ENCODE peak calls at places on chromosomes 7 and 10, in ten cellular contexts. One of them, this sample, is unnamed.

GRCh38 chr7:97798036-97799019 is 66.4 kb downstream of the TAC1 start:
- DNase-seq in retinal pigment epithelial cell: no peak
- DNase-seq in RWPE1: no peak
- DNase-seq in activated T-cell treated with anti-CD3 and anti-CD28 coated beads, Interleukin-2, amount 50 U/mL, for 72 hours: no peak
- DNase-seq in SIG-M5: no peak
- DNase-seq in GM04503: no peak
- DNase-seq in T-helper 2 cell: no peak
- DNase-seq in progenitor cell of endocrine pancreas: no peak
- DNase-seq in HEK293T: no peak
- DNase-seq in adrenal gland: no peak
- DNase-seq in this sample: no peak

GRCh38 chr7:135980665-135981180 is 3.6 kb upstream of the MTPN start:
- DNase-seq in retinal pigment epithelial cell: no peak
- DNase-seq in RWPE1: no peak
- DNase-seq in activated T-cell treated with anti-CD3 and anti-CD28 coated beads, Interleukin-2, amount 50 U/mL, for 72 hours: peak
- DNase-seq in SIG-M5: no peak
- DNase-seq in GM04503: no peak
- DNase-seq in T-helper 2 cell: peak
- DNase-seq in progenitor cell of endocrine pancreas: no peak
- DNase-seq in HEK293T: no peak
- DNase-seq in adrenal gland: peak
- DNase-seq in this sample: peak

GRCh38 chr10:14603539-14604102 is 171.1 kb downstream of the FAM107B start:
- DNase-seq in retinal pigment epithelial cell: no peak
- DNase-seq in RWPE1: no peak
- DNase-seq in activated T-cell treated with anti-CD3 and anti-CD28 coated beads, Interleukin-2, amount 50 U/mL, for 72 hours: peak
- DNase-seq in SIG-M5: no peak
- DNase-seq in GM04503: no peak
- DNase-seq in T-helper 2 cell: no peak
- DNase-seq in progenitor cell of endocrine pancreas: peak
- DNase-seq in HEK293T: peak
- DNase-seq in adrenal gland: no peak
- DNase-seq in this sample: peak

GRCh38 chr7:99559276-99559915 is 954 bp downstream of the ZNF655 start:
- DNase-seq in retinal pigment epithelial cell: no peak
- DNase-seq in RWPE1: no peak
- DNase-seq in activated T-cell treated with anti-CD3 and anti-CD28 coated beads, Interleukin-2, amount 50 U/mL, for 72 hours: no peak
- DNase-seq in SIG-M5: no peak
- DNase-seq in GM04503: no peak
- DNase-seq in T-helper 2 cell: no peak
- DNase-seq in progenitor cell of endocrine pancreas: no peak
- DNase-seq in HEK293T: no peak
- DNase-seq in adrenal gland: no peak
- DNase-seq in this sample: peak

GRCh38 chr10:79074732-79075131 is 6.0 kb downstream of the ZMIZ1 start:
- DNase-seq in retinal pigment epithelial cell: no peak
- DNase-seq in RWPE1: no peak
- DNase-seq in activated T-cell treated with anti-CD3 and anti-CD28 coated beads, Interleukin-2, amount 50 U/mL, for 72 hours: no peak
- DNase-seq in SIG-M5: no peak
- DNase-seq in GM04503: no peak
- DNase-seq in T-helper 2 cell: no peak
- DNase-seq in progenitor cell of endocrine pancreas: no peak
- DNase-seq in HEK293T: no peak
- DNase-seq in adrenal gland: no peak
- DNase-seq in this sample: no peak

GRCh38 chr7:27148776-27149641 is 1.4 kb upstream of the HOXA6 start:
- DNase-seq in retinal pigment epithelial cell: no peak
- DNase-seq in RWPE1: no peak
- DNase-seq in activated T-cell treated with anti-CD3 and anti-CD28 coated beads, Interleukin-2, amount 50 U/mL, for 72 hours: no peak
- DNase-seq in SIG-M5: no peak
- DNase-seq in GM04503: no peak
- DNase-seq in T-helper 2 cell: no peak
- DNase-seq in progenitor cell of endocrine pancreas: no peak
- DNase-seq in HEK293T: no peak
- DNase-seq in adrenal gland: peak
- DNase-seq in this sample: peak

GRCh38 chr7:1542841-1543747 is 12.6 kb downstream of the MAFK start:
- DNase-seq in retinal pigment epithelial cell: no peak
- DNase-seq in RWPE1: no peak
- DNase-seq in activated T-cell treated with anti-CD3 and anti-CD28 coated beads, Interleukin-2, amount 50 U/mL, for 72 hours: no peak
- DNase-seq in SIG-M5: no peak
- DNase-seq in GM04503: no peak
- DNase-seq in T-helper 2 cell: no peak
- DNase-seq in progenitor cell of endocrine pancreas: no peak
- DNase-seq in HEK293T: no peak
- DNase-seq in adrenal gland: no peak
- DNase-seq in this sample: no peak

GRCh38 chr10:132833421-132834111 is 47.6 kb upstream of the NKX6-2 start:
- DNase-seq in retinal pigment epithelial cell: no peak
- DNase-seq in RWPE1: no peak
- DNase-seq in activated T-cell treated with anti-CD3 and anti-CD28 coated beads, Interleukin-2, amount 50 U/mL, for 72 hours: no peak
- DNase-seq in SIG-M5: no peak
- DNase-seq in GM04503: no peak
- DNase-seq in T-helper 2 cell: no peak
- DNase-seq in progenitor cell of endocrine pancreas: no peak
- DNase-seq in HEK293T: no peak
- DNase-seq in adrenal gland: peak
- DNase-seq in this sample: no peak

GRCh38 chr10:126387041-126387908 is 1.0 kb downstream of the ADAM12 start:
- DNase-seq in retinal pigment epithelial cell: no peak
- DNase-seq in RWPE1: peak
- DNase-seq in activated T-cell treated with anti-CD3 and anti-CD28 coated beads, Interleukin-2, amount 50 U/mL, for 72 hours: peak
- DNase-seq in SIG-M5: no peak
- DNase-seq in GM04503: no peak
- DNase-seq in T-helper 2 cell: peak
- DNase-seq in progenitor cell of endocrine pancreas: peak
- DNase-seq in HEK293T: peak
- DNase-seq in adrenal gland: peak
- DNase-seq in this sample: peak

GRCh38 chr10:76937056-76937665 is 700.4 kb downstream of the KCNMA1 start:
- DNase-seq in retinal pigment epithelial cell: no peak
- DNase-seq in RWPE1: no peak
- DNase-seq in activated T-cell treated with anti-CD3 and anti-CD28 coated beads, Interleukin-2, amount 50 U/mL, for 72 hours: no peak
- DNase-seq in SIG-M5: no peak
- DNase-seq in GM04503: no peak
- DNase-seq in T-helper 2 cell: no peak
- DNase-seq in progenitor cell of endocrine pancreas: no peak
- DNase-seq in HEK293T: no peak
- DNase-seq in adrenal gland: no peak
- DNase-seq in this sample: no peak

GRCh38 chr7:102471791-102472125 is 7.0 kb downstream of the POLR2J start:
- DNase-seq in retinal pigment epithelial cell: no peak
- DNase-seq in RWPE1: no peak
- DNase-seq in activated T-cell treated with anti-CD3 and anti-CD28 coated beads, Interleukin-2, amount 50 U/mL, for 72 hours: peak
- DNase-seq in SIG-M5: no peak
- DNase-seq in GM04503: no peak
- DNase-seq in T-helper 2 cell: no peak
- DNase-seq in progenitor cell of endocrine pancreas: no peak
- DNase-seq in HEK293T: no peak
- DNase-seq in adrenal gland: no peak
- DNase-seq in this sample: no peak

GRCh38 chr7:103341466-103341865 is 3.1 kb downstream of the DNAJC2 start:
- DNase-seq in retinal pigment epithelial cell: no peak
- DNase-seq in RWPE1: no peak
- DNase-seq in activated T-cell treated with anti-CD3 and anti-CD28 coated beads, Interleukin-2, amount 50 U/mL, for 72 hours: no peak
- DNase-seq in SIG-M5: no peak
- DNase-seq in GM04503: no peak
- DNase-seq in T-helper 2 cell: no peak
- DNase-seq in progenitor cell of endocrine pancreas: no peak
- DNase-seq in HEK293T: no peak
- DNase-seq in adrenal gland: no peak
- DNase-seq in this sample: no peak

GRCh38 chr10:130042386-130042785 is 68.2 kb downstream of the C10orf143 start:
- DNase-seq in retinal pigment epithelial cell: no peak
- DNase-seq in RWPE1: no peak
- DNase-seq in activated T-cell treated with anti-CD3 and anti-CD28 coated beads, Interleukin-2, amount 50 U/mL, for 72 hours: no peak
- DNase-seq in SIG-M5: no peak
- DNase-seq in GM04503: no peak
- DNase-seq in T-helper 2 cell: no peak
- DNase-seq in progenitor cell of endocrine pancreas: no peak
- DNase-seq in HEK293T: no peak
- DNase-seq in adrenal gland: no peak
- DNase-seq in this sample: no peak

GRCh38 chr7:76211216-76211615 is 9.5 kb downstream of the SRRM3 start:
- DNase-seq in retinal pigment epithelial cell: no peak
- DNase-seq in RWPE1: no peak
- DNase-seq in activated T-cell treated with anti-CD3 and anti-CD28 coated beads, Interleukin-2, amount 50 U/mL, for 72 hours: no peak
- DNase-seq in SIG-M5: no peak
- DNase-seq in GM04503: no peak
- DNase-seq in T-helper 2 cell: no peak
- DNase-seq in progenitor cell of endocrine pancreas: no peak
- DNase-seq in HEK293T: no peak
- DNase-seq in adrenal gland: no peak
- DNase-seq in this sample: no peak

GRCh38 chr7:155509025-155509724 is 37.2 kb downstream of the CNPY1 start:
- DNase-seq in retinal pigment epithelial cell: no peak
- DNase-seq in RWPE1: no peak
- DNase-seq in activated T-cell treated with anti-CD3 and anti-CD28 coated beads, Interleukin-2, amount 50 U/mL, for 72 hours: no peak
- DNase-seq in SIG-M5: no peak
- DNase-seq in GM04503: no peak
- DNase-seq in T-helper 2 cell: no peak
- DNase-seq in progenitor cell of endocrine pancreas: no peak
- DNase-seq in HEK293T: no peak
- DNase-seq in adrenal gland: no peak
- DNase-seq in this sample: no peak

GRCh38 chr7:861222-861621 is 15.1 kb upstream of the GET4 start:
- DNase-seq in retinal pigment epithelial cell: no peak
- DNase-seq in RWPE1: no peak
- DNase-seq in activated T-cell treated with anti-CD3 and anti-CD28 coated beads, Interleukin-2, amount 50 U/mL, for 72 hours: no peak
- DNase-seq in SIG-M5: no peak
- DNase-seq in GM04503: no peak
- DNase-seq in T-helper 2 cell: no peak
- DNase-seq in progenitor cell of endocrine pancreas: no peak
- DNase-seq in HEK293T: no peak
- DNase-seq in adrenal gland: no peak
- DNase-seq in this sample: no peak

GRCh38 chr7:130896898-130897514 is 163.0 kb upstream of the KLF14 start:
- DNase-seq in retinal pigment epithelial cell: no peak
- DNase-seq in RWPE1: no peak
- DNase-seq in activated T-cell treated with anti-CD3 and anti-CD28 coated beads, Interleukin-2, amount 50 U/mL, for 72 hours: peak
- DNase-seq in SIG-M5: no peak
- DNase-seq in GM04503: no peak
- DNase-seq in T-helper 2 cell: peak
- DNase-seq in progenitor cell of endocrine pancreas: peak
- DNase-seq in HEK293T: peak
- DNase-seq in adrenal gland: peak
- DNase-seq in this sample: peak

GRCh38 chr10:14087585-14087984 is 243.1 kb downstream of the FRMD4A start:
- DNase-seq in retinal pigment epithelial cell: no peak
- DNase-seq in RWPE1: no peak
- DNase-seq in activated T-cell treated with anti-CD3 and anti-CD28 coated beads, Interleukin-2, amount 50 U/mL, for 72 hours: no peak
- DNase-seq in SIG-M5: no peak
- DNase-seq in GM04503: no peak
- DNase-seq in T-helper 2 cell: no peak
- DNase-seq in progenitor cell of endocrine pancreas: no peak
- DNase-seq in HEK293T: no peak
- DNase-seq in adrenal gland: no peak
- DNase-seq in this sample: no peak

GRCh38 chr10:65083222-65083621 is 1562.0 kb downstream of the REEP3 start:
- DNase-seq in retinal pigment epithelial cell: no peak
- DNase-seq in RWPE1: no peak
- DNase-seq in activated T-cell treated with anti-CD3 and anti-CD28 coated beads, Interleukin-2, amount 50 U/mL, for 72 hours: no peak
- DNase-seq in SIG-M5: no peak
- DNase-seq in GM04503: no peak
- DNase-seq in T-helper 2 cell: no peak
- DNase-seq in progenitor cell of endocrine pancreas: no peak
- DNase-seq in HEK293T: no peak
- DNase-seq in adrenal gland: no peak
- DNase-seq in this sample: no peak

GRCh38 chr10:44335330-44336021 is 49.4 kb downstream of the CXCL12 start:
- DNase-seq in retinal pigment epithelial cell: no peak
- DNase-seq in RWPE1: no peak
- DNase-seq in activated T-cell treated with anti-CD3 and anti-CD28 coated beads, Interleukin-2, amount 50 U/mL, for 72 hours: no peak
- DNase-seq in SIG-M5: no peak
- DNase-seq in GM04503: no peak
- DNase-seq in T-helper 2 cell: no peak
- DNase-seq in progenitor cell of endocrine pancreas: no peak
- DNase-seq in HEK293T: no peak
- DNase-seq in adrenal gland: no peak
- DNase-seq in this sample: no peak

GRCh38 chr7:151930026-151930653 is 26.1 kb upstream of the GALNTL5 start:
- DNase-seq in retinal pigment epithelial cell: no peak
- DNase-seq in RWPE1: no peak
- DNase-seq in activated T-cell treated with anti-CD3 and anti-CD28 coated beads, Interleukin-2, amount 50 U/mL, for 72 hours: no peak
- DNase-seq in SIG-M5: no peak
- DNase-seq in GM04503: no peak
- DNase-seq in T-helper 2 cell: no peak
- DNase-seq in progenitor cell of endocrine pancreas: no peak
- DNase-seq in HEK293T: no peak
- DNase-seq in adrenal gland: no peak
- DNase-seq in this sample: no peak

GRCh38 chr7:135771961-135772638 is 23.5 kb upstream of the FAM180A start:
- DNase-seq in retinal pigment epithelial cell: peak
- DNase-seq in RWPE1: peak
- DNase-seq in activated T-cell treated with anti-CD3 and anti-CD28 coated beads, Interleukin-2, amount 50 U/mL, for 72 hours: no peak
- DNase-seq in SIG-M5: no peak
- DNase-seq in GM04503: no peak
- DNase-seq in T-helper 2 cell: no peak
- DNase-seq in progenitor cell of endocrine pancreas: no peak
- DNase-seq in HEK293T: no peak
- DNase-seq in adrenal gland: no peak
- DNase-seq in this sample: peak

GRCh38 chr7:159197066-159197975 is 52.7 kb upstream of the VIPR2 start:
- DNase-seq in retinal pigment epithelial cell: no peak
- DNase-seq in RWPE1: peak
- DNase-seq in activated T-cell treated with anti-CD3 and anti-CD28 coated beads, Interleukin-2, amount 50 U/mL, for 72 hours: peak
- DNase-seq in SIG-M5: no peak
- DNase-seq in GM04503: no peak
- DNase-seq in T-helper 2 cell: peak
- DNase-seq in progenitor cell of endocrine pancreas: no peak
- DNase-seq in HEK293T: no peak
- DNase-seq in adrenal gland: no peak
- DNase-seq in this sample: peak

GRCh38 chr7:129168219-129168991 is 20.0 kb upstream of the SMO start:
- DNase-seq in retinal pigment epithelial cell: no peak
- DNase-seq in RWPE1: peak
- DNase-seq in activated T-cell treated with anti-CD3 and anti-CD28 coated beads, Interleukin-2, amount 50 U/mL, for 72 hours: no peak
- DNase-seq in SIG-M5: no peak
- DNase-seq in GM04503: no peak
- DNase-seq in T-helper 2 cell: no peak
- DNase-seq in progenitor cell of endocrine pancreas: no peak
- DNase-seq in HEK293T: no peak
- DNase-seq in adrenal gland: no peak
- DNase-seq in this sample: no peak

GRCh38 chr7:130491841-130492518 is at the start of gene MEST:
- DNase-seq in retinal pigment epithelial cell: no peak
- DNase-seq in RWPE1: no peak
- DNase-seq in activated T-cell treated with anti-CD3 and anti-CD28 coated beads, Interleukin-2, amount 50 U/mL, for 72 hours: peak
- DNase-seq in SIG-M5: no peak
- DNase-seq in GM04503: no peak
- DNase-seq in T-helper 2 cell: no peak
- DNase-seq in progenitor cell of endocrine pancreas: peak
- DNase-seq in HEK293T: no peak
- DNase-seq in adrenal gland: no peak
- DNase-seq in this sample: peak

GRCh38 chr10:124653811-124654651 is 90.1 kb downstream of the FAM53B start:
- DNase-seq in retinal pigment epithelial cell: no peak
- DNase-seq in RWPE1: peak
- DNase-seq in activated T-cell treated with anti-CD3 and anti-CD28 coated beads, Interleukin-2, amount 50 U/mL, for 72 hours: no peak
- DNase-seq in SIG-M5: no peak
- DNase-seq in GM04503: no peak
- DNase-seq in T-helper 2 cell: no peak
- DNase-seq in progenitor cell of endocrine pancreas: no peak
- DNase-seq in HEK293T: no peak
- DNase-seq in adrenal gland: peak
- DNase-seq in this sample: no peak

GRCh38 chr7:122556873-122557542 is 141.9 kb downstream of the RNF133 start:
- DNase-seq in retinal pigment epithelial cell: no peak
- DNase-seq in RWPE1: no peak
- DNase-seq in activated T-cell treated with anti-CD3 and anti-CD28 coated beads, Interleukin-2, amount 50 U/mL, for 72 hours: no peak
- DNase-seq in SIG-M5: no peak
- DNase-seq in GM04503: no peak
- DNase-seq in T-helper 2 cell: no peak
- DNase-seq in progenitor cell of endocrine pancreas: no peak
- DNase-seq in HEK293T: no peak
- DNase-seq in adrenal gland: no peak
- DNase-seq in this sample: no peak